ENCODE peak calls at places on chromosomes 13 and 19, in seven cellular contexts. R is tibial artery, W is OCI-LY7, U is H9, M is uterus, V is endodermal cell, B is upper lobe of right lung. A is an unnamed sample.

GRCh38 chr13:98285317-98285716 is 108.2 kb upstream of the RNF113B start:
- DNase-seq in R (no peak), W (no peak), U (no peak), M (no peak), V (no peak), B (no peak), A (peak; percentile 46)

GRCh38 chr13:95745289-95745688 is 68.3 kb downstream of the DNAJC3 start:
- DNase-seq in R (no peak), W (no peak), U (peak; percentile 56), M (no peak), V (peak; percentile 70), B (no peak), A (no peak)

GRCh38 chr19:55487884-55488687 is at the start of gene SSC5D:
- DNase-seq in R (no peak), W (no peak), U (no peak), M (peak; percentile 76), V (peak; percentile 69), B (no peak), A (peak; percentile 41)

GRCh38 chr19:5623397-5624153 is 692 bp downstream of the SAFB start:
- DNase-seq in R (no peak), W (peak; percentile 13), U (no peak), M (peak; percentile 20), V (peak; percentile 47), B (no peak), A (no peak)

GRCh38 chr13:30971575-30971974 is 39.1 kb downstream of the TEX26 start:
- DNase-seq in R (no peak), W (no peak), U (no peak), M (no peak), V (no peak), B (no peak), A (no peak)

GRCh38 chr19:52277471-52277870 is 8.1 kb downstream of the ZNF766 start:
- DNase-seq in R (no peak), W (no peak), U (no peak), M (no peak), V (no peak), B (no peak), A (no peak)

GRCh38 chr13:43981512-43982301 is 102.0 kb downstream of the LACC1 start:
- DNase-seq in R (no peak), W (no peak), U (no peak), M (no peak), V (no peak), B (no peak), A (no peak)

GRCh38 chr13:109344552-109345157 is 441.7 kb downstream of the IRS2 start:
- DNase-seq in R (no peak), W (no peak), U (no peak), M (no peak), V (no peak), B (no peak), A (no peak)

DNA sequence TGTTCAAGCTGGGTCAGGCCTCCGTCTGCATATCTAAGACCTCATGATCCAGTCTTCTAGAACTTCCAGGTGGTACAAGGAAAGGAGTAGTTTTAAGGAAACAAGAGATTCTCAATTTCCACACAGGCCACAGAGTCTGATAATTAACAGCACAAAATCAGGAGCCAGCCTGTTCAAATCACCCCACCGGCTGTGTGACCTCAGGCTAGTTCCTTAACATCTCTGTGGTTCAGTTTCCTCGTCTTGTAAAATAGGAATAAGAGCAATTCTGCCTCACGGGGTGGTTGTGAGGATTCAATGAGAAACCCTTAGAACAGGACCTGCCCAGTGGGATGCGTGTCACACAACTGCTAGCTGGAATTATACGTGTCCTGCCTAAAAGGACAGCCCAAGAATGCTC is 25.6 kb downstream of the FCGBP start:
- DNase-seq in R (peak; percentile 12), W (no peak), U (no peak), M (no peak), V (no peak), B (no peak), A (no peak)
- TF ChIP-seq CTCF in R (no peak), W (no peak), U (no peak), M (no peak), V (no peak), B (no peak), A (no peak)

DNA sequence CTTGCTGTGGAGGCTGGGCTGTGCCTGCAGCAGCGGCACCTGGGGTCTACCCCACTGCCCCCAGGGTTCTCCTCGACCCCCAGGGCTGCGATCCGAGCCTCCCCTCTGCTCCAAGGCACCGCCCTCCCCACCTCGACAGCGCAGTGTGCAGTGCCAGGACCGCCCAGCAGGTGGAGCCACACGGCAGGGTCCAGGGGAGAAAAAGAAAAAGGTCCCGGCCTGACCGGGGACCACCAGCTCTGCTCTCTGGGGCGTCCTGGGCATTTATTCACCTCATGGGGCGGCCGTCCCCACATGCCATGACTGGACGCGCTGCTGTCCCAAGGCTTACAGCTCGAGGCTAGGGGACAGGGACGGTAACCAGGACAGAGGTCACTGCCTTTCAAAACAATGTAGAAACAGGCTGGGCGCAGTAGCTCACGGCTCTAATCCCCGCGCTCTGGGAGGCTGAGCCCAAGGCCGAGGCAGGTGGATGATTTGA is 10.6 kb downstream of the REXO1 start:
- DNase-seq in R (no peak), W (peak; percentile 50), U (peak; percentile 76), M (no peak), V (peak; percentile 93), B (no peak), A (peak; percentile 77)
- H3K4me1 ChIP-seq in R (peaks cover 5% of the 10 kb centered on the region), W (peaks cover 3% of the 10 kb centered on the region), U (no peaks in the 10 kb centered on the region), M (peaks cover 33% of the 10 kb centered on the region), V (peaks cover 3% of the 10 kb centered on the region), B (peaks cover 34% of the 10 kb centered on the region), A (peaks cover 9% of the 10 kb centered on the region)

DNA sequence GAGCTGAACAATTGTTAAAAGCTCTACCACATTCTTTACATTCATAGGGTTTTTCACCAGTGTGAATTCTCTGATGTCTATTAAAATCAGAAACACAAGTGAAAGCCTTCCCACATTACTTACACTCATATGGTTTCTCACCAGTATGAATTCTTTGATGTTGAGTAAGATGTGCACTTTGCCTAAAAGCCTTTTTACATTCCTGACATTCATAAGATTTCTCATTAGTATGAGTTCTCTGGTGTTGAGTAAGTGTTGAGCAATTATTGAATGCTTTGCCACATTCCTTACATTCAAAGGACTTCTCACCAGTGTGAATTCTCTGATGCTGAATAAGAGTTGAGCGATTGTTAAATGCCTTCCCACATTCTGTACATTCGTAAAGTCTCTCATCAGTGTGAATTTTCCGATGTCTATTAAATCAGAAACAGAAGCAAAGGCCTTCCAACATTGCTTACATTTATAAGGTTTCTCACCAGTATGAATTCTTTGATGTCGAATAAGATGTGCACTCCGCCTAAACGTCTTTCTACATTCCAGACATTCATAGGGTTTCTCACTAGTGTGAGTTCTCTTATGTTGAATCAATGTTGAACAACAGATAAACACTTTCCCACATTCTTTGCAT is 14.2 kb upstream of the ZFP30 start:
- DNase-seq in R (no peak), W (no peak), U (no peak), M (no peak), V (no peak), B (no peak), A (no peak)
- H3K9me3 ChIP-seq in R (no peaks in the 10 kb centered on the region), W (peaks cover 31% of the 10 kb centered on the region), U (peaks cover 35% of the 10 kb centered on the region), M (peaks cover 60% of the 10 kb centered on the region), V (peaks cover 85% of the 10 kb centered on the region), B (peaks cover 81% of the 10 kb centered on the region), A (peaks cover 4% of the 10 kb centered on the region)

GRCh38 chr13:33471182-33471581 is 185.6 kb upstream of the STARD13 start:
- DNase-seq in R (no peak), W (no peak), U (no peak), M (no peak), V (no peak), B (no peak), A (no peak)

GRCh38 chr13:33462109-33462508 is 176.6 kb upstream of the STARD13 start:
- DNase-seq in R (no peak), W (no peak), U (no peak), M (no peak), V (no peak), B (no peak), A (no peak)

GRCh38 chr13:33464345-33464744 is 178.8 kb upstream of the STARD13 start:
- DNase-seq in R (no peak), W (no peak), U (no peak), M (no peak), V (no peak), B (no peak), A (no peak)

GRCh38 chr13:33467556-33467955 is 182.0 kb upstream of the STARD13 start:
- DNase-seq in R (no peak), W (no peak), U (no peak), M (no peak), V (no peak), B (no peak), A (no peak)

GRCh38 chr13:33466262-33466661 is 180.7 kb upstream of the STARD13 start:
- DNase-seq in R (no peak), W (no peak), U (no peak), M (no peak), V (no peak), B (no peak), A (no peak)
- TF ChIP-seq CTCF in R (no peak), W (peak; percentile 35), U (no peak), M (no peak), V (peak; percentile 51), B (no peak), A (no peak)

GRCh38 chr19:35294859-35295258 is 2.9 kb downstream of the MAG start:
- DNase-seq in R (no peak), W (no peak), U (no peak), M (no peak), V (no peak), B (no peak), A (no peak)
- H3K4me1 ChIP-seq in R (no peaks in the 10 kb centered on the region), W (peaks cover 83% of the 10 kb centered on the region), U (no peaks in the 10 kb centered on the region), M (no peaks in the 10 kb centered on the region), V (peaks cover 5% of the 10 kb centered on the region), B (no peaks in the 10 kb centered on the region), A (no peaks in the 10 kb centered on the region)

GRCh38 chr19:22261596-22261995 is 24.6 kb upstream of the ZNF729 start:
- DNase-seq in R (no peak), W (no peak), U (no peak), M (no peak), V (no peak), B (no peak), A (no peak)
- H3K9me3 ChIP-seq in R (no peaks in the 10 kb centered on the region), W (no peaks in the 10 kb centered on the region), U (peaks cover 81% of the 10 kb centered on the region), M (no peaks in the 10 kb centered on the region), V (peaks cover 77% of the 10 kb centered on the region), B (no peaks in the 10 kb centered on the region), A (peaks cover 5% of the 10 kb centered on the region)

DNA sequence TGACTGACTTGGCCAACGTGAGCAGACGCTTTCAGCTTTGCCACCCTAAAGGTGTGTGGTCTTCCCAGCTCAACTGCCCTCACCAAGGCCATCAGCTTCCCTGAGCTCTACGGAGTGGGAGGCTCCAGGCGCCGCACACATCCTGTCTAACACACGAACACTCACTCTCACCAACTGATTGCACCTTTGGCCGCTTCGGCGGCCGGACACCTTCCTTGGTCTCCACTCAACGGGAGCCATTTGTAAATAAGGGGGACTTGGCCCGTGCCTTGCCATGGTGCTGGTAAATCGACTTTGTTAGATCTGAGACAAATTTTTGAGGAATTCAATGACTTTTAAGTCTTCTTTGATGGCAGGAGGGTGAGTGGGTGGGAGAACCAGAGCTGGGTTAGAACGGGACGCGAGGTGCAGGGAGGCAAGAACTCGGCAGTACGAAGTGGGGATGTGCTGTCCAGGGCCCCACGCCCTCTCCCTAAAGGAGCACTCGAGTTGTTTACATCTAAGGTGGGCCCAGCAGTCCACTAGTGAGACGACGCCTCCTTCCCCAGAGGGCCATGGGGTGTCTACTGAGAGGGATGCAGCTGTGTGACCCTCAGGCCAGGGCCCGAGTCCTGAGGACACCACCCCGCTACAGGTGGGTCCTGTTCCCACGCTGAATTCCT is 4.4 kb downstream of the C13orf46 start:
- DNase-seq in R (peak; percentile 55), W (no peak), U (no peak), M (no peak), V (no peak), B (peak; percentile 57), A (peak; percentile 3)
- TF ChIP-seq CTCF in R (no peak), W (no peak), U (no peak), M (no peak), V (no peak), B (no peak), A (no peak)

A was measured in BE2C.